ENCODE peak calls at places on chromosomes 7 and 10, in four cellular contexts. Z is mammary epithelial cell, T is SK-N-MC, Y is thoracic aorta. H is an unnamed sample.

GRCh38 chr10:81920213-81920829 is 45.3 kb downstream of the NRG3 start:
- DNase-seq in Z (no peak), T (no peak), Y (no peak), H (peak; percentile 74)

GRCh38 chr10:103884681-103885139 is 29.3 kb upstream of the SH3PXD2A start:
- DNase-seq in Z (peak; percentile 73), T (no peak), Y (no peak), H (peak; percentile 84)

GRCh38 chr10:46216836-46217748 is 69.7 kb upstream of the ANTXRL start:
- DNase-seq in Z (peak; percentile 26), T (no peak), Y (no peak), H (no peak)

GRCh38 chr10:75528392-75528791 is 97.0 kb downstream of the LRMDA start:
- DNase-seq in Z (no peak), T (no peak), Y (no peak), H (no peak)

GRCh38 chr7:142772051-142772450 is 1.3 kb downstream of the PRSS2 start:
- DNase-seq in Z (no peak), T (no peak), Y (no peak), H (no peak)

GRCh38 chr10:32239770-32240169 is 107.2 kb downstream of the EPC1 start:
- DNase-seq in Z (peak; percentile 83), T (no peak), Y (no peak), H (no peak)

GRCh38 chr10:71835671-71836593 is 15.1 kb downstream of the PSAP start:
- DNase-seq in Z (peak; percentile 30), T (no peak), Y (peak; percentile 84), H (no peak)

GRCh38 chr10:132149261-132149660 is 37.5 kb upstream of the DPYSL4 start:
- DNase-seq in Z (no peak), T (no peak), Y (no peak), H (no peak)

GRCh38 chr10:85784792-85785191 is 581.8 kb downstream of the GRID1 start:
- DNase-seq in Z (no peak), T (no peak), Y (no peak), H (no peak)

GRCh38 chr10:95275726-95276366 is 15.0 kb downstream of the PDLIM1 start:
- DNase-seq in Z (peak; percentile 87), T (no peak), Y (no peak), H (no peak)

GRCh38 chr10:44958196-44958896 is 1.3 kb upstream of the RASSF4 start:
- DNase-seq in Z (peak; percentile 60), T (no peak), Y (no peak), H (peak; percentile 38)
- H3K4me3 ChIP-seq in Z (peak overlapping the region; percentile 87), T (peak overlapping the region; percentile 79), Y (peak overlapping the region; percentile 79), H (peak overlapping the region; percentile 94)

GRCh38 chr10:29146736-29147135 is 142.1 kb upstream of the LYZL1 start:
- DNase-seq in Z (no peak), T (no peak), Y (no peak), H (no peak)

GRCh38 chr10:29146311-29146710 is 142.6 kb upstream of the LYZL1 start:
- DNase-seq in Z (no peak), T (no peak), Y (no peak), H (no peak)

GRCh38 chr10:29141761-29142160 is 147.1 kb upstream of the LYZL1 start:
- DNase-seq in Z (peak; percentile 46), T (no peak), Y (no peak), H (peak; percentile 53)

GRCh38 chr10:29142516-29143314 is 146.2 kb upstream of the LYZL1 start:
- DNase-seq in Z (no peak), T (no peak), Y (no peak), H (peak; percentile 88)

GRCh38 chr10:29144126-29144525 is 144.7 kb upstream of the LYZL1 start:
- DNase-seq in Z (no peak), T (no peak), Y (no peak), H (no peak)
- H3K4me3 ChIP-seq in Z (no peak overlapping the region), T (no peak overlapping the region), Y (no peak overlapping the region), H (no peak overlapping the region)

DNA sequence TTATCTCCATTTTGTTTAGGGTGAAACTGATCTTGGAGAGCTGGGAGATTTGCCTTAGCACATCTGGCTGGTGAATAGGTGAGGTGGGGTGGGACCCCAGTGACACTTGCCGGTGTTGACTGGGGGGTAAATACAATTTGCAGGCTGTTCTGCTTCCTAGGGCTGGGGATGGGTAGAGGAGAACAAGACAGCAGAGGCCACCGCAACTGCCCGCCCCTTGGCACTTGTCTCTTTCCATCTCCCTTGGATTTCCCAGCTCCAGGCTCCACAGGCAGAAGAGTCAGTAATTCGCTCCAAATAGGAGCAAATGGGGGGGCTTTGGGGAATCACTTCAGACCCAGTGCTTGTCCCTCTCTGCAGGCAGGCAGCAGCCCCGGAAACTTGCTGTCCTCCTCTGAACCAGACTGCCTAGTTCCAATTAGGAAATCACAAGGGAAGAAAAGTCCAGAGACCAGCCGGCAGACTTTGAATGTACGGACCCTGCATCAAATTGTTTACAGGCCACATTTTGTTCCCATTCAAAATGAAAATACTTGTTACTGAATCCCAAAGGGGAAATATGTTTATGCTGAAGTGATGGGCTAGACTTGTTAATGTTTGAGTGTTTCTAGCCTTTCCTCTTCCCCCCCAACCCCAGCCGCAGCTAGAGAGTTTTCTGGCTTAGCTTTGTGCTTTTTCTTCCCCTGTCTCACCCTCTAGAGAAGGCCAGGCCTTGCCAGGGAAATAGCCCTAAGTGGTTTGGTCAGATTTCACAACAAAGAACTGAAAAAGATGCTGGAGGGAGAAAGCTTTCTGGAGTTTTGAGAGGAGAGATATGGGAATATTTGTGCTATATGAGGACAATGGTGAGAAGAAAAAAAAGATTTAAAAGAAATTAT is 10.0 kb upstream of the INPP5F start:
- DNase-seq in Z (no peak), T (no peak), Y (no peak), H (no peak)
- H3K4me3 ChIP-seq in Z (no peak overlapping the region), T (no peak overlapping the region), Y (no peak overlapping the region), H (no peak overlapping the region)

DNA sequence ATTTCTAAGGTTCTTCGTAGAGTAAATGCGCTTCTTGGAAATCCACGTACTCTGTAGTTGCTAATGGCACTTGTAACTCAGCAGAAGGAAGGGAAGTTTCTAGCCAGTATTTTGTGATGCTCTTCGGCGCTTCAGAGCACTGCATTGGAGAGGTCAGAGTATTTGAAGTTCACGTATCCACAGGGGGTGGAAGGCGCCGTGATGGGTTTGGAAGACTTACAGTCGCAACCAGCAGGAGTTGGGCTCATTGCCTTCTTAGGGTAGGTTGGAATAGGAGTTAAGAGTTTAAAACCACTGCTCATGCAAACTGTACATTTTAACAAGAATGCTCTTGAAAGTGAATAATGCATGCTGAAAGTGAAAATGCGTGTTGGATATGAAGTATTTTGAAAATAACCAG is 49.1 kb downstream of the SHH start:
- DNase-seq in Z (no peak), T (no peak), Y (no peak), H (no peak)
- H3K4me3 ChIP-seq in Z (no peak overlapping the region), T (no peak overlapping the region), Y (no peak overlapping the region), H (no peak overlapping the region)

DNA sequence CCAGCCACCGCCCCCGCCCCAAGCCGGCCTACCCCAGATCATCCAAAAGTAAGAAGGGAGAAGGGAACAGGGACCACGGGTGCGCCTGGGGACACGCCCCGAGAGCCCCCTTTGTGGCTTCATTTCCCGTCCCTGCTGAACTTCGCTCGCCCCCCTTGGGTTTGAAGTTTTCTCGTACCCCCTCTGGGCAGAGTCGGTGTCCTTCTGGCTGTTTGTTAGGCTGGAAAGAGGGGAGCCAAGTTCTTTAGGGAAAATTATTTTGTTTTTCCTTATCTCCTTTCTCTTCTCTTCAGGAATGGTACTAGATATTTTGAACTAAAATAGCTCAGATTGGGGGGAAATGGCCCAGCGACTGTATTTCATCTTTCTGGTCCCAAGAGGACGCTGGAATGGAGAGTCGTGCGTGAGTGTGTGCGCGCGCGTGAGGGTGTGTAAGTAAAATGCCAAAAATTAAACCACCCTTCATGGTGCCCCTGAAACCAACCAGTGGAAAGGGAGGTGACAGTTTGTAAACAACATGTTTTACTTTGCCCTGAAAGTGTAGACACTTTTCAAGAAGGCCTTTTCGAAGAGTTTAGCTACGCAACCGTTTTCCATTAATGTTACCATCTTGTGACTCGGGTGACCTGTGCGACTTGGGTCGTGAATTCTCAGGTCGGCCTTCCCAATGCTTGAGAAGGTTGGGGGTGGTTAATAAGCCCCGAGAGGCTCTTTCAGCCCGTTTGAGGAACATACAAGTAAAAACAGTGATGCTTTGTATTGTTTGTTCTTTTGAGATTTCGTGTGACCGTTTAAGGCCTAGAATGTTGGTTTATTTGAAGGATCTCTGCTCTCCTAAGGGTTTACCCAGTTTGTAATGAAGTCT is 694 bp downstream of the RBM20 start:
- DNase-seq in Z (no peak), T (no peak), Y (no peak), H (peak; percentile 53)
- H3K4me3 ChIP-seq in Z (no peak overlapping the region), T (peak overlapping the region; percentile 70), Y (peak overlapping the region; percentile 87), H (peak overlapping the region; percentile 85)

DNA sequence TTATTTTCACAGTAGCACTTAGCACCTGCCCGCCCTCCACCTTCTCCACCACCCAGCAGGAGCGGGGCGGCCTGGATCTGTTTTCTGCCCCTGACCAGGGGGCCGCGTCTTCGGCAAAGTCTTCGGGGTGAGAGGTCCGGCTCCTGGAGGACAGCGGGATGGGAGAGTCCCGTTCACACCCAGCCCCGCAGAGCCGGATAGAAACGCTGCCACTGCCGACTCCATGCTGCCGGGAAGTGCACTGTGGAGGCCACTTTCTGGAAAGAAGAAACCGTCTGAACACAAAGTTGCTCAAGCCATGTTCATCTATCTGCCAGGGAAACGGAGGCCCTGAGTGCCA is 14.5 kb upstream of the ZNF273 start:
- DNase-seq in Z (no peak), T (no peak), Y (no peak), H (peak; percentile 45)
- H3K4me3 ChIP-seq in Z (no peak overlapping the region), T (no peak overlapping the region), Y (peak overlapping the region; percentile 76), H (peak overlapping the region; percentile 76)

GRCh38 chr10:11853468-11853867 is 30.3 kb downstream of the PROSER2 start:
- DNase-seq in Z (no peak), T (no peak), Y (no peak), H (peak; percentile 78)
- H3K4me3 ChIP-seq in Z (no peak overlapping the region), T (no peak overlapping the region), Y (no peak overlapping the region), H (no peak overlapping the region)

GRCh38 chr10:4850400-4850799 is 24.4 kb downstream of the AKR1E2 start:
- DNase-seq in Z (no peak), T (no peak), Y (no peak), H (no peak)
- H3K4me3 ChIP-seq in Z (no peak overlapping the region), T (no peak overlapping the region), Y (no peak overlapping the region), H (no peak overlapping the region)

DNA sequence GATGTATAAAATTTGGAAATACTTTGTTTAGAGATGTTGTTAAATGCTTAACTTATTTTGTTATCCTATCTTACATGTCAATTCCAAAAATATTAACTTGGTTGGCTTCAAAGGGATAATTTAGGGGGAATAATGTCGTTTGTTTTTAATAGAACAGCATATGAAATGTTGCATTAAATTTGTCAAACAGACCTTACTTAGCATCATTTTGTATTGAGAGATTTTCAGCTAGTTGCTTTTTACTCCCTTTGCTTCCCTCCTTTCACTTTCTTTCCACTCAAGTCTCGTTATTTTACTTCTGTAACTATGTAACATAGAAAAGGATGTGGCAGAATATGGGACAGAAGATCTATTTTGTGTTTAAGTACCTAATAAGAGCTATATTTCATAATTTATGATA is 2.6 kb downstream of the PHYHIPL start:
- DNase-seq in Z (no peak), T (no peak), Y (no peak), H (no peak)
- H3K4me3 ChIP-seq in Z (no peak overlapping the region), T (no peak overlapping the region), Y (no peak overlapping the region), H (no peak overlapping the region)

H was measured in endodermal cell.